ENCODE peak calls at places on chromosome 21, in seven cellular contexts. Z, W, I, Q, H, E and F are unnamed samples.
A peak's percentile ranks its signal among the peaks of the same experiment; 100 is the strongest.

GRCh38 chr21:46550511-46550941 is 54.4 kb downstream of the S100B start:
- DNase-seq in Q (no peak), I (no peak), H (no peak), E (no peak), Z (no peak), W (peak; percentile 51), F (no peak)

GRCh38 chr21:14616303-14617039 is 70.4 kb upstream of the SAMSN1 start:
- DNase-seq in E (no peak), H (no peak), Q (no peak), W (no peak), Z (no peak), I (no peak), F (no peak)

GRCh38 chr21:28396421-28396820 is 596.3 kb downstream of the LTN1 start:
- DNase-seq in Q (no peak), I (no peak), W (no peak), Z (no peak), H (no peak), E (no peak), F (no peak)

GRCh38 chr21:29078884-29079765 is 5.7 kb upstream of the CCT8 start:
- DNase-seq in Z (peak; percentile 54), W (no peak), H (peak; percentile 40), E (no peak), Q (peak; percentile 43), I (no peak), F (no peak)

GRCh38 chr21:43591468-43592050 is 67.7 kb downstream of the HSF2BP start:
- DNase-seq in E (no peak), Z (no peak), W (no peak), Q (no peak), I (no peak), H (no peak), F (no peak)

GRCh38 chr21:42830456-42831455 is 48.6 kb downstream of the WDR4 start:
- DNase-seq in W (no peak), Z (no peak), I (no peak), E (no peak), H (no peak), Q (no peak), F (no peak)

GRCh38 chr21:14875704-14876364 is 189.0 kb downstream of the NRIP1 start:
- DNase-seq in E (no peak), H (no peak), I (no peak), Z (no peak), Q (no peak), W (no peak), F (no peak)

GRCh38 chr21:19648376-19648775 is 1244.8 kb upstream of the TMPRSS15 start:
- DNase-seq in H (no peak), I (no peak), W (no peak), Q (no peak), E (no peak), Z (no peak), F (no peak)

GRCh38 chr21:14886001-14886400 is 178.8 kb downstream of the NRIP1 start:
- DNase-seq in E (no peak), H (no peak), W (no peak), I (no peak), Z (no peak), Q (no peak), F (no peak)

GRCh38 chr21:14533555-14534400 is 12.3 kb downstream of the SAMSN1 start:
- DNase-seq in Z (no peak), Q (no peak), W (no peak), E (no peak), H (no peak), I (peak; percentile 43), F (no peak)

GRCh38 chr21:14862794-14863720 is 201.7 kb downstream of the NRIP1 start:
- DNase-seq in W (no peak), E (peak; percentile 32), Z (no peak), I (no peak), Q (no peak), H (no peak), F (no peak)

GRCh38 chr21:20045197-20045596 is 953.0 kb upstream of the NCAM2 start:
- DNase-seq in Z (no peak), W (no peak), E (no peak), H (no peak), I (no peak), Q (no peak), F (no peak)

GRCh38 chr21:32094792-32095191 is 184.1 kb downstream of the MIS18A start:
- DNase-seq in H (no peak), W (no peak), I (peak; percentile 1), Z (no peak), Q (no peak), E (no peak), F (no peak)

GRCh38 chr21:15774590-15774989 is 44.8 kb downstream of the USP25 start:
- DNase-seq in H (no peak), Q (no peak), W (no peak), Z (no peak), E (no peak), I (no peak), F (no peak)

GRCh38 chr21:25735895-25736597 is 1.3 kb downstream of the GABPA start:
- DNase-seq in W (no peak), Q (no peak), Z (no peak), H (no peak), I (peak; percentile 19), E (no peak), F (no peak)

GRCh38 chr21:40013001-40013735 is 145.9 kb downstream of the PCP4 start:
- DNase-seq in W (no peak), H (no peak), I (no peak), Z (no peak), Q (no peak), E (no peak), F (no peak)

GRCh38 chr21:18370292-18370691 is 33.3 kb downstream of the TMPRSS15 start:
- DNase-seq in E (no peak), W (no peak), Z (no peak), I (no peak), Q (no peak), H (no peak), F (no peak)

GRCh38 chr21:21715286-21715969 is 717.2 kb downstream of the NCAM2 start:
- DNase-seq in Q (no peak), E (no peak), I (peak; percentile 51), Z (no peak), W (no peak), H (no peak), F (no peak)

GRCh38 chr21:17725339-17725738 is 93.8 kb downstream of the C21orf91 start:
- DNase-seq in E (no peak), I (no peak), Q (no peak), H (no peak), W (no peak), Z (no peak), F (no peak)

GRCh38 chr21:43740497-43741156 is 21.7 kb downstream of the PDXK start:
- DNase-seq in H (peak; percentile 49), I (no peak), W (no peak), E (peak; percentile 90), Q (no peak), Z (no peak), F (no peak)

GRCh38 chr21:43767980-43768867 is 7.9 kb downstream of the CSTB start:
- DNase-seq in Z (peak; percentile 83), W (no peak), I (peak; percentile 75), E (peak; percentile 46), Q (no peak), H (peak; percentile 38), F (no peak)

GRCh38 chr21:43893536-43894205 is 28.6 kb downstream of the AGPAT3 start:
- DNase-seq in I (no peak), Q (no peak), H (no peak), W (no peak), Z (no peak), E (no peak), F (no peak)

GRCh38 chr21:25562660-25563059 is 44.6 kb downstream of the MRPL39 start:
- DNase-seq in I (no peak), Z (no peak), Q (no peak), W (no peak), E (no peak), H (no peak), F (no peak)

GRCh38 chr21:44911384-44912157 is 9.1 kb downstream of the ITGB2 start:
- DNase-seq in I (no peak), Q (peak; percentile 69), Z (peak; percentile 78), H (peak; percentile 70), E (peak; percentile 84), W (peak; percentile 26), F (no peak)
- TF ChIP-seq CTCF in I (peak; percentile 25), Q (no peak), Z (peak; percentile 29), H (peak; percentile 20), E (no peak), W (peak; percentile 66), F (no peak)

GRCh38 chr21:38822754-38823374 is 17.1 kb downstream of the ETS2 start:
- DNase-seq in W (no peak), H (no peak), E (no peak), Q (peak; percentile 52), I (no peak), Z (no peak), F (no peak)

GRCh38 chr21:38819719-38820147 is 14.0 kb downstream of the ETS2 start:
- DNase-seq in I (peak; percentile 60), Q (no peak), E (no peak), W (no peak), Z (peak; percentile 71), H (no peak), F (no peak)

GRCh38 chr21:38821959-38822682 is 16.4 kb downstream of the ETS2 start:
- DNase-seq in H (no peak), I (no peak), Q (no peak), E (no peak), W (no peak), Z (no peak), F (no peak)

GRCh38 chr21:38820471-38821239 is 14.9 kb downstream of the ETS2 start:
- DNase-seq in I (no peak), W (no peak), H (no peak), Q (no peak), E (no peak), Z (peak; percentile 73), F (peak; percentile 76)

DNA sequence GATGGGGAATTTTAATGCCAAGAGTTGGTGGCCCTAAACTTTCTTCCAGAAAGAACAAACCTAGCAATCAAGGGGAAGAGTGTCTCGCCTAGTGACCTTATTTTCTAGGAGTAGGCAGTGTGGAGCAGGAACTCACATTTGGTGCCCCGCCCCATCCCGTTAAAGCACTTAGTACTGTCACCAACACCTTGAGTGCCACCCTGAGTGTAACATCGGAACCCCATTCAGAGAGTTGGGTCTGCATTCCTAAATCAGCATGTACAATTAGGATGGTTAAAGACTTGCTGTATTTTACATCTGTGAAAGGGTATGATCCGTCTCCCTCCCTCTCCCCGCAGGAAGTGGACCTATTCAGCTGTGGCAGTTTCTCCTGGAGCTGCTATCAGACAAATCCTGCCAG is 15.5 kb downstream of the ETS2 start:
- DNase-seq in I (no peak), H (no peak), Z (no peak), E (no peak), Q (no peak), W (no peak), F (no peak)
- H3K36me3 ChIP-seq in I (peaks cover 77% of the 10 kb centered on the region), H (peaks cover 31% of the 10 kb centered on the region), Z (peaks cover 92% of the 10 kb centered on the region), E (no peaks in the 10 kb centered on the region), Q (peaks cover 77% of the 10 kb centered on the region), W (peaks cover 48% of the 10 kb centered on the region), F (peaks cover 78% of the 10 kb centered on the region)

GRCh38 chr21:34986561-34987533 is 62.3 kb downstream of the RUNX1 start:
- DNase-seq in H (no peak), E (no peak), I (peak; percentile 91), W (peak; percentile 19), Z (peak; percentile 44), Q (no peak), F (no peak)
- TF ChIP-seq CTCF in H (no peak), E (no peak), I (peak; percentile 53), W (no peak), Z (no peak), Q (no peak), F (no peak)

DNA sequence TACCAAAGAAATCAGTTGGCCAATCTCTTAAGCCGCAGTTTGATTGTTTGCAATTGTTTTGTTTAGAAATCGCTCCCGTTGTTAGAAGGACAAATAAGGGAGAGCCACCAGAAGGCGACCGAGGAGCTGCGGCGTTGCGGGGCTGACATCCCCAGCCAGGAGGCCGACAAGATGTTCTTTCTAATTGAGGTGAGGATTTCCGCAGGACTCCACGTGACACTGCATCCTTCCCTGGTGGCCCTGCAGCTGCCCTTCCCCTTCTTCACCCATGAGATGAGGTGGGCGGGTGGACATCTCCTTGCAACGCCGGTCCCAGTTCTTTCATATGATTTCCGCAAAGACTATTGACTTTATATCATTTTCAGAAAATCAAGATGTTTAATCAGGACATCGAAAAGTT is 27.2 kb upstream of the MX1 start:
- DNase-seq in Q (no peak), E (no peak), H (no peak), I (no peak), W (no peak), Z (no peak), F (no peak)
- H3K36me3 ChIP-seq in Q (peaks cover 39% of the 10 kb centered on the region), E (no peaks in the 10 kb centered on the region), H (no peaks in the 10 kb centered on the region), I (no peaks in the 10 kb centered on the region), W (peaks cover 51% of the 10 kb centered on the region), Z (peaks cover 81% of the 10 kb centered on the region), F (no peaks in the 10 kb centered on the region)